ENCODE peak calls at places on chromosomes 7 and 10, in six cellular contexts. One of them, this sample, is unnamed.

GRCh38 chr7:134855467-134855866 is 76.0 kb downstream of the CALD1 start:
- DNase-seq in neural progenitor cell: no peak
- DNase-seq in Right ventricle myocardium superior: peak
- DNase-seq in AG09309: no peak
- DNase-seq in iPS DF 6.9: no peak
- DNase-seq in fibroblast of the aortic adventitia: peak
- DNase-seq in this sample: no peak

GRCh38 chr7:141930211-141930610 is 14.0 kb downstream of the OR9A4 start:
- DNase-seq in neural progenitor cell: no peak
- DNase-seq in Right ventricle myocardium superior: no peak
- DNase-seq in AG09309: no peak
- DNase-seq in iPS DF 6.9: no peak
- DNase-seq in fibroblast of the aortic adventitia: no peak
- DNase-seq in this sample: no peak

GRCh38 chr10:70512149-70512611 is 33.6 kb downstream of the PALD1 start:
- DNase-seq in neural progenitor cell: peak
- DNase-seq in Right ventricle myocardium superior: no peak
- DNase-seq in AG09309: no peak
- DNase-seq in iPS DF 6.9: no peak
- DNase-seq in fibroblast of the aortic adventitia: peak
- DNase-seq in this sample: no peak

GRCh38 chr7:42143605-42144252 is 93.3 kb downstream of the GLI3 start:
- DNase-seq in neural progenitor cell: no peak
- DNase-seq in Right ventricle myocardium superior: no peak
- DNase-seq in AG09309: peak
- DNase-seq in iPS DF 6.9: no peak
- DNase-seq in fibroblast of the aortic adventitia: peak
- DNase-seq in this sample: no peak

GRCh38 chr10:46299531-46300366 is 13.0 kb downstream of the ANTXRL start:
- DNase-seq in neural progenitor cell: peak
- DNase-seq in Right ventricle myocardium superior: peak
- DNase-seq in AG09309: no peak
- DNase-seq in iPS DF 6.9: no peak
- DNase-seq in fibroblast of the aortic adventitia: no peak
- DNase-seq in this sample: no peak

GRCh38 chr7:30155481-30155880 is 20.7 kb downstream of the MTURN start:
- DNase-seq in neural progenitor cell: no peak
- DNase-seq in Right ventricle myocardium superior: no peak
- DNase-seq in AG09309: no peak
- DNase-seq in iPS DF 6.9: no peak
- DNase-seq in fibroblast of the aortic adventitia: no peak
- DNase-seq in this sample: no peak

GRCh38 chr10:17023386-17024298 is 106.0 kb downstream of the CUBN start:
- DNase-seq in neural progenitor cell: peak
- DNase-seq in Right ventricle myocardium superior: no peak
- DNase-seq in AG09309: peak
- DNase-seq in iPS DF 6.9: no peak
- DNase-seq in fibroblast of the aortic adventitia: peak
- DNase-seq in this sample: peak

GRCh38 chr7:105461518-105461917 is 60.6 kb downstream of the PUS7 start:
- DNase-seq in neural progenitor cell: no peak
- DNase-seq in Right ventricle myocardium superior: no peak
- DNase-seq in AG09309: no peak
- DNase-seq in iPS DF 6.9: no peak
- DNase-seq in fibroblast of the aortic adventitia: no peak
- DNase-seq in this sample: no peak

GRCh38 chr7:37234334-37234733 is 214.3 kb downstream of the ELMO1 start:
- DNase-seq in neural progenitor cell: peak
- DNase-seq in Right ventricle myocardium superior: no peak
- DNase-seq in AG09309: no peak
- DNase-seq in iPS DF 6.9: no peak
- DNase-seq in fibroblast of the aortic adventitia: no peak
- DNase-seq in this sample: no peak

GRCh38 chr7:96219382-96220130 is 102.3 kb downstream of the SLC25A13 start:
- DNase-seq in neural progenitor cell: no peak
- DNase-seq in Right ventricle myocardium superior: no peak
- DNase-seq in AG09309: no peak
- DNase-seq in iPS DF 6.9: no peak
- DNase-seq in fibroblast of the aortic adventitia: peak
- DNase-seq in this sample: no peak

GRCh38 chr10:58350619-58351323 is 16.0 kb downstream of the UBE2D1 start:
- DNase-seq in neural progenitor cell: no peak
- DNase-seq in Right ventricle myocardium superior: no peak
- DNase-seq in AG09309: no peak
- DNase-seq in iPS DF 6.9: no peak
- DNase-seq in fibroblast of the aortic adventitia: no peak
- DNase-seq in this sample: no peak

GRCh38 chr7:106521541-106521940 is 139.4 kb downstream of the CCDC71L start:
- DNase-seq in neural progenitor cell: no peak
- DNase-seq in Right ventricle myocardium superior: no peak
- DNase-seq in AG09309: no peak
- DNase-seq in iPS DF 6.9: no peak
- DNase-seq in fibroblast of the aortic adventitia: no peak
- DNase-seq in this sample: no peak

GRCh38 chr7:24637021-24637420 is 63.8 kb downstream of the PALS2 start:
- DNase-seq in neural progenitor cell: no peak
- DNase-seq in Right ventricle myocardium superior: no peak
- DNase-seq in AG09309: no peak
- DNase-seq in iPS DF 6.9: no peak
- DNase-seq in fibroblast of the aortic adventitia: peak
- DNase-seq in this sample: no peak

GRCh38 chr7:12028508-12028907 is 182.6 kb upstream of the TMEM106B start:
- DNase-seq in neural progenitor cell: no peak
- DNase-seq in Right ventricle myocardium superior: no peak
- DNase-seq in AG09309: no peak
- DNase-seq in iPS DF 6.9: no peak
- DNase-seq in fibroblast of the aortic adventitia: peak
- DNase-seq in this sample: no peak

GRCh38 chr10:126872768-126873167 is 32.5 kb upstream of the DOCK1 start:
- DNase-seq in neural progenitor cell: peak
- DNase-seq in Right ventricle myocardium superior: no peak
- DNase-seq in AG09309: no peak
- DNase-seq in iPS DF 6.9: no peak
- DNase-seq in fibroblast of the aortic adventitia: peak
- DNase-seq in this sample: no peak

GRCh38 chr7:100604078-100604975 is 2.2 kb downstream of the PCOLCE start:
- DNase-seq in neural progenitor cell: peak
- DNase-seq in Right ventricle myocardium superior: peak
- DNase-seq in AG09309: no peak
- DNase-seq in iPS DF 6.9: no peak
- DNase-seq in fibroblast of the aortic adventitia: peak
- DNase-seq in this sample: no peak

GRCh38 chr10:47309403-47310089 is 9.5 kb downstream of the GDF10 start:
- DNase-seq in neural progenitor cell: peak
- DNase-seq in Right ventricle myocardium superior: no peak
- DNase-seq in AG09309: no peak
- DNase-seq in iPS DF 6.9: no peak
- DNase-seq in fibroblast of the aortic adventitia: no peak
- DNase-seq in this sample: no peak

GRCh38 chr10:21885940-21886339 is 117.6 kb downstream of the DNAJC1 start:
- DNase-seq in neural progenitor cell: no peak
- DNase-seq in Right ventricle myocardium superior: no peak
- DNase-seq in AG09309: no peak
- DNase-seq in iPS DF 6.9: no peak
- DNase-seq in fibroblast of the aortic adventitia: no peak
- DNase-seq in this sample: no peak

GRCh38 chr10:99938563-99938962 is 71.2 kb downstream of the DNMBP start:
- DNase-seq in neural progenitor cell: no peak
- DNase-seq in Right ventricle myocardium superior: no peak
- DNase-seq in AG09309: no peak
- DNase-seq in iPS DF 6.9: no peak
- DNase-seq in fibroblast of the aortic adventitia: peak
- DNase-seq in this sample: no peak

GRCh38 chr10:97341416-97341815 is 6.9 kb upstream of the FRAT2 start:
- DNase-seq in neural progenitor cell: no peak
- DNase-seq in Right ventricle myocardium superior: no peak
- DNase-seq in AG09309: no peak
- DNase-seq in iPS DF 6.9: no peak
- DNase-seq in fibroblast of the aortic adventitia: no peak
- DNase-seq in this sample: no peak

GRCh38 chr10:78777466-78778256 is 291.1 kb upstream of the ZMIZ1 start:
- DNase-seq in neural progenitor cell: no peak
- DNase-seq in Right ventricle myocardium superior: peak
- DNase-seq in AG09309: peak
- DNase-seq in iPS DF 6.9: no peak
- DNase-seq in fibroblast of the aortic adventitia: peak
- DNase-seq in this sample: no peak

GRCh38 chr7:47931788-47932425 is 16.4 kb downstream of the PKD1L1 start:
- DNase-seq in neural progenitor cell: no peak
- DNase-seq in Right ventricle myocardium superior: no peak
- DNase-seq in AG09309: peak
- DNase-seq in iPS DF 6.9: no peak
- DNase-seq in fibroblast of the aortic adventitia: peak
- DNase-seq in this sample: no peak

GRCh38 chr7:85070967-85071628 is 115.8 kb downstream of the SEMA3D start:
- DNase-seq in neural progenitor cell: no peak
- DNase-seq in Right ventricle myocardium superior: no peak
- DNase-seq in AG09309: no peak
- DNase-seq in iPS DF 6.9: no peak
- DNase-seq in fibroblast of the aortic adventitia: no peak
- DNase-seq in this sample: no peak

GRCh38 chr10:102175415-102175814 is 23.2 kb downstream of the NOLC1 start:
- DNase-seq in neural progenitor cell: no peak
- DNase-seq in Right ventricle myocardium superior: no peak
- DNase-seq in AG09309: peak
- DNase-seq in iPS DF 6.9: no peak
- DNase-seq in fibroblast of the aortic adventitia: peak
- DNase-seq in this sample: no peak

GRCh38 chr7:2359610-2360009 is 5.0 kb downstream of the EIF3B start:
- DNase-seq in neural progenitor cell: no peak
- DNase-seq in Right ventricle myocardium superior: no peak
- DNase-seq in AG09309: no peak
- DNase-seq in iPS DF 6.9: no peak
- DNase-seq in fibroblast of the aortic adventitia: no peak
- DNase-seq in this sample: no peak

GRCh38 chr10:77004917-77005564 is 632.6 kb downstream of the KCNMA1 start:
- DNase-seq in neural progenitor cell: peak
- DNase-seq in Right ventricle myocardium superior: no peak
- DNase-seq in AG09309: peak
- DNase-seq in iPS DF 6.9: peak
- DNase-seq in fibroblast of the aortic adventitia: peak
- DNase-seq in this sample: peak

GRCh38 chr7:26369519-26370385 is 78.1 kb downstream of the SNX10 start:
- DNase-seq in neural progenitor cell: peak
- DNase-seq in Right ventricle myocardium superior: no peak
- DNase-seq in AG09309: peak
- DNase-seq in iPS DF 6.9: no peak
- DNase-seq in fibroblast of the aortic adventitia: peak
- DNase-seq in this sample: peak

GRCh38 chr10:23412223-23412622 is 26.7 kb upstream of the OTUD1 start:
- DNase-seq in neural progenitor cell: no peak
- DNase-seq in Right ventricle myocardium superior: no peak
- DNase-seq in AG09309: no peak
- DNase-seq in iPS DF 6.9: no peak
- DNase-seq in fibroblast of the aortic adventitia: peak
- DNase-seq in this sample: no peak

GRCh38 chr7:24715171-24715570 is 42.1 kb downstream of the GSDME start:
- DNase-seq in neural progenitor cell: peak
- DNase-seq in Right ventricle myocardium superior: no peak
- DNase-seq in AG09309: no peak
- DNase-seq in iPS DF 6.9: no peak
- DNase-seq in fibroblast of the aortic adventitia: no peak
- DNase-seq in this sample: no peak

GRCh38 chr7:115183431-115184057 is 261.6 kb downstream of the MDFIC start:
- DNase-seq in neural progenitor cell: no peak
- DNase-seq in Right ventricle myocardium superior: no peak
- DNase-seq in AG09309: no peak
- DNase-seq in iPS DF 6.9: no peak
- DNase-seq in fibroblast of the aortic adventitia: peak
- DNase-seq in this sample: no peak

GRCh38 chr7:84085147-84085546 is 109.4 kb downstream of the SEMA3A start:
- DNase-seq in neural progenitor cell: no peak
- DNase-seq in Right ventricle myocardium superior: no peak
- DNase-seq in AG09309: no peak
- DNase-seq in iPS DF 6.9: no peak
- DNase-seq in fibroblast of the aortic adventitia: peak
- DNase-seq in this sample: peak

GRCh38 chr10:133554600-133554999 is 10.8 kb downstream of the SYCE1 start:
- DNase-seq in neural progenitor cell: no peak
- DNase-seq in Right ventricle myocardium superior: no peak
- DNase-seq in AG09309: no peak
- DNase-seq in iPS DF 6.9: no peak
- DNase-seq in fibroblast of the aortic adventitia: no peak
- DNase-seq in this sample: no peak

GRCh38 chr10:124999433-125000365 is 57.8 kb downstream of the ZRANB1 start:
- DNase-seq in neural progenitor cell: no peak
- DNase-seq in Right ventricle myocardium superior: peak
- DNase-seq in AG09309: peak
- DNase-seq in iPS DF 6.9: no peak
- DNase-seq in fibroblast of the aortic adventitia: peak
- DNase-seq in this sample: no peak

GRCh38 chr10:5525581-5526271 is 965 bp downstream of the CALML3 start:
- DNase-seq in neural progenitor cell: no peak
- DNase-seq in Right ventricle myocardium superior: no peak
- DNase-seq in AG09309: peak
- DNase-seq in iPS DF 6.9: no peak
- DNase-seq in fibroblast of the aortic adventitia: no peak
- DNase-seq in this sample: no peak

GRCh38 chr7:28977881-28978280 is 19.8 kb upstream of the TRIL start:
- DNase-seq in neural progenitor cell: no peak
- DNase-seq in Right ventricle myocardium superior: no peak
- DNase-seq in AG09309: no peak
- DNase-seq in iPS DF 6.9: no peak
- DNase-seq in fibroblast of the aortic adventitia: no peak
- DNase-seq in this sample: no peak

GRCh38 chr10:91307489-91307888 is 87.0 kb downstream of the PCGF5 start:
- DNase-seq in neural progenitor cell: no peak
- DNase-seq in Right ventricle myocardium superior: no peak
- DNase-seq in AG09309: no peak
- DNase-seq in iPS DF 6.9: no peak
- DNase-seq in fibroblast of the aortic adventitia: no peak
- DNase-seq in this sample: no peak

GRCh38 chr7:35241884-35242283 is 12.0 kb downstream of the TBX20 start:
- DNase-seq in neural progenitor cell: peak
- DNase-seq in Right ventricle myocardium superior: no peak
- DNase-seq in AG09309: no peak
- DNase-seq in iPS DF 6.9: no peak
- DNase-seq in fibroblast of the aortic adventitia: no peak
- DNase-seq in this sample: no peak

GRCh38 chr7:44276571-44277101 is 48.8 kb downstream of the CAMK2B start:
- DNase-seq in neural progenitor cell: no peak
- DNase-seq in Right ventricle myocardium superior: peak
- DNase-seq in AG09309: no peak
- DNase-seq in iPS DF 6.9: no peak
- DNase-seq in fibroblast of the aortic adventitia: no peak
- DNase-seq in this sample: no peak